ENCODE peak calls at places on chromosomes 7 and 10, in seven cellular contexts. N, V, M, S, G, O and T are unnamed samples.

GRCh38 chr10:105952153-105952552 is 1212.4 kb downstream of the SORCS1 start:
- DNase-seq in V (no peak), S (no peak), N (no peak), G (peak; percentile 36), M (peak; percentile 67), O (no peak), T (peak; percentile 4)

GRCh38 chr7:105691029-105691691 is 109.9 kb upstream of the EFCAB10 start:
- DNase-seq in M (no peak), V (peak; percentile 15), G (no peak), N (no peak), S (peak; percentile 16), O (no peak), T (no peak)

GRCh38 chr7:98323597-98324322 is 42.3 kb downstream of the BRI3 start:
- DNase-seq in S (no peak), G (no peak), V (no peak), O (no peak), N (no peak), M (no peak), T (no peak)

GRCh38 chr10:43336641-43337318 is 34.7 kb upstream of the FXYD4 start:
- DNase-seq in S (no peak), O (no peak), G (no peak), M (peak; percentile 52), N (no peak), V (no peak), T (peak; percentile 59)

GRCh38 chr7:135147899-135148721 is at the start of gene TMEM140:
- DNase-seq in S (peak; percentile 36), V (peak; percentile 75), N (no peak), G (no peak), O (no peak), M (peak; percentile 76), T (peak; percentile 63)

GRCh38 chr7:13604178-13604577 is 385.3 kb downstream of the ETV1 start:
- DNase-seq in V (no peak), N (no peak), M (no peak), S (no peak), O (no peak), G (no peak), T (no peak)

GRCh38 chr7:98399462-98399861 is 1.4 kb downstream of the BAIAP2L1 start:
- DNase-seq in M (no peak), N (no peak), G (no peak), O (no peak), S (no peak), V (no peak), T (no peak)

GRCh38 chr10:79378647-79379511 is 31.6 kb downstream of the PPIF start:
- DNase-seq in G (no peak), O (no peak), N (peak; percentile 55), M (no peak), S (no peak), V (peak; percentile 6), T (no peak)

GRCh38 chr7:155763721-155764431 is 48.4 kb downstream of the SHH start:
- DNase-seq in G (no peak), M (peak; percentile 45), V (no peak), S (no peak), O (no peak), N (no peak), T (no peak)

GRCh38 chr10:97463363-97464132 is 17.6 kb downstream of the ZDHHC16 start:
- DNase-seq in S (no peak), M (peak; percentile 80), N (no peak), O (peak; percentile 49), G (peak; percentile 52), V (peak; percentile 39), T (peak; percentile 80)

GRCh38 chr7:21603972-21604749 is 61.3 kb downstream of the DNAH11 start:
- DNase-seq in G (no peak), S (no peak), V (no peak), N (no peak), M (no peak), O (no peak), T (no peak)

GRCh38 chr10:7354330-7355047 is 56.3 kb downstream of the SFMBT2 start:
- DNase-seq in V (no peak), O (peak; percentile 56), S (no peak), G (no peak), N (no peak), M (peak; percentile 22), T (no peak)

GRCh38 chr7:100544386-100544785 is 5.4 kb downstream of the AGFG2 start:
- DNase-seq in M (no peak), O (no peak), N (no peak), S (no peak), G (no peak), V (no peak), T (no peak)

GRCh38 chr7:100546129-100546867 is 7.3 kb downstream of the AGFG2 start:
- DNase-seq in S (no peak), M (peak; percentile 49), G (no peak), V (peak; percentile 60), N (no peak), O (no peak), T (no peak)

GRCh38 chr7:100545636-100546128 is 6.7 kb downstream of the AGFG2 start:
- DNase-seq in N (peak; percentile 91), M (peak; percentile 86), O (peak; percentile 48), V (peak; percentile 39), S (no peak), G (no peak), T (peak; percentile 69)

GRCh38 chr7:100544949-100545635 is 6.1 kb downstream of the AGFG2 start:
- DNase-seq in V (no peak), M (no peak), G (no peak), N (no peak), O (no peak), S (no peak), T (peak; percentile 63)

GRCh38 chr7:100543586-100543985 is 4.6 kb downstream of the AGFG2 start:
- DNase-seq in M (no peak), O (no peak), G (no peak), N (no peak), S (no peak), V (no peak), T (no peak)
- H3K4me1 ChIP-seq in M (peaks cover 47% of the 10 kb centered on the region), O (peaks cover 22% of the 10 kb centered on the region), G (peaks cover 75% of the 10 kb centered on the region), N (peaks cover 58% of the 10 kb centered on the region), S (peaks cover 82% of the 10 kb centered on the region), V (peaks cover 48% of the 10 kb centered on the region), T (peaks cover 67% of the 10 kb centered on the region)

GRCh38 chr10:51308096-51308495 is 233.8 kb downstream of the PRKG1 start:
- DNase-seq in N (no peak), M (no peak), G (no peak), S (no peak), V (no peak), O (no peak), T (no peak)
- H3K4me3 ChIP-seq in N (no peak overlapping the region), M (no peak overlapping the region), G (no peak overlapping the region), S (no peak overlapping the region), V (no peak overlapping the region), O (no peak overlapping the region), T (no peak overlapping the region)

DNA sequence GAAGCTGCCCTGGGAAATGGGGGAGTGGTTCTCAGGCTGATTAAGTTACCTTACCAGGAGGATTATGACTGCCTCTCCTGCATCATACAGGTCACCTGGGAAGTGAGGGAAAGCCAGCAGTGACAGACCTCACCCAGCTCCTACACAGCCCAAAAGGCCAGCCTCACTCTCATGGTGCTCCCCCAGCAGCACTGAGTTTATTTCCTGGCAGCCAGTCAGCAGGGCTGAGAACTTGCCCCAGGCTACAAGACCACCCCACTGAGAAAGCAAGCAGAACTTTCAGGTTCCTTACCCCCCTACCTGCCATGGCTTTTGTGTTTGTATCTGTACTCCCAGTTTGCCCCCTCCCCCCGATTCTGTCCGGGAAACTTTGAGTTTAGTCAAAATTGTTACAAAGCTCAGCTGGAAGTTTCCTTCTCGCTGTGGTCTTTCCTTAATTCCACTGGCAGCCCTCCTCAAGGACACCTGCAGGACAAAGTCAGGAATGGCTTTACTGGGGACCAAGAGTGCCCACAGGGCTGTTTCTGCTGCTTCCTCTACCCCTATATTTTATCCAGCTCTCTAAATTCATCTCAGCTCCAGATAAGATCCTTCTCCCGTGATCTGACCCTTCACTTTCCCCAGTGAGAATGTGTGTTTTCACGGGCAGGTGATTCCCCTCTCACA is 649.8 kb upstream of the MBL2 start:
- DNase-seq in S (no peak), O (no peak), G (no peak), V (no peak), N (no peak), M (no peak), T (no peak)
- TF ChIP-seq CTCF in S (no peak), O (no peak), G (no peak), V (no peak), N (no peak), M (no peak), T (peak; percentile 12)

GRCh38 chr7:116863168-116863670 is 832 bp downstream of the CAPZA2 start:
- DNase-seq in M (peak; percentile 49), G (peak; percentile 34), O (peak; percentile 31), S (no peak), N (no peak), V (peak; percentile 23), T (no peak)
- H3K4me1 ChIP-seq in M (peaks cover 7% of the 10 kb centered on the region), G (peaks cover 72% of the 10 kb centered on the region), O (peaks cover 3% of the 10 kb centered on the region), S (peaks cover 15% of the 10 kb centered on the region), N (peaks cover 16% of the 10 kb centered on the region), V (peaks cover 5% of the 10 kb centered on the region), T (peaks cover 16% of the 10 kb centered on the region)

DNA sequence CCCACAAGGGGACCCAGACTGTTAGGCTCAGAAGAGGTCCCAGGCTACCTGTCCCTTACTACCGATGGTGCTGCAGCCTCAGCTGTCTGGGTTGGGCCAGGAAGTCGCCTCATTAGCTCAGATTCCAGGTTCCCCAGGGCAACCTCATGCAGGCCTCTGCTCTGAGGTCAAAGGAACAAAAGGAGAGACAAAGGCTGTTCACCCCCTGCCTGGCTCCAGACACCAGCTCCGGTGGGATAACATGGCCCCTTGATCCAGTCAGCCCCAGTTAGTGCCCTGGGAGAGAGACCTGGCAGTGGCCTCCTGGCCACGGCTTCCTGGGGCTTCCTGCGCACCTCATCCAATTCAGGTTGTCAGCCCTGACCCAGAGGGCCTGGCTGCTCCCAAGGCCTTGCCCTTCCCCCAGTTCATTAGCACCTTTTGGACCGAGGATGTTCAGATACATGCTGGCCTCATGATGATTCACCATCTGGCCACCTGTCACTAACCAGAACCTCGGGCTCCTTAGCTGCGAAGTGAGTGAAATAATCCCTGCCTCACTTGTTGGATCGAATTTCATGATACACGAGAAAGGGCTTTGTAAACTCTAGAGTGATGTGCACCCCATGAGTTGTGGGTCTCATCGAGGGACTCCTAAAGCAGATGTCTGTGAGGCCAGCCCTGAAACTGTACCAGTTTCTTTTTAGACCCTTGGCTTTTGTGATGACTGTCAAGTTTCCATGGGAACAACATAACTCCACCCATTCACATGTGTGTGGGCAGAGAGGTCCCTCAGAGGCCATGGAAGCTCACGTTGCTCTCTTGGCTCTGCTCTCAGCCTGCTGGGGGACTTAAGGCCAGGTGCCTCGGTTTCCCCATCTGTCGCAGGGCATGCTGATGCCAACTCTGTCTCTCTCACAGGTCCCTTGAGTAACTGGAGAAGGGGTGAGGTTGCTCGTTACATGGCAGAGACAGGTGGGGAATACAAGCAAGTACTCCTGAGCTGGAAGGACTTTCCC is 79.5 kb upstream of the PCBD1 start:
- DNase-seq in V (no peak), G (no peak), N (no peak), M (no peak), O (no peak), S (no peak), T (no peak)
- H3K4me3 ChIP-seq in V (no peak overlapping the region), G (no peak overlapping the region), N (no peak overlapping the region), M (no peak overlapping the region), O (no peak overlapping the region), S (no peak overlapping the region), T (no peak overlapping the region)

GRCh38 chr7:31633894-31634494 is 53.0 kb upstream of the PPP1R17 start:
- DNase-seq in N (no peak), S (no peak), V (peak; percentile 62), G (no peak), M (peak; percentile 84), O (peak; percentile 25), T (peak; percentile 73)
- TF ChIP-seq CTCF in N (peak; percentile 27), S (no peak), V (peak; percentile 65), G (peak; percentile 54), M (peak; percentile 90), O (peak; percentile 60), T (peak; percentile 80)